ENCODE peak calls at places on chromosomes 1 and 21, in six cellular contexts. One of them, this sample, is unnamed.
A peak's percentile ranks its signal among the peaks of the same experiment; 100 is the strongest.

GRCh38 chr1:44293761-44294315 is 61.2 kb downstream of the ERI3 start:
- DNase-seq in left ventricle myocardium inferior: peak; percentile 70
- DNase-seq in foreskin fibroblast: no peak
- DNase-seq in CD8-positive, alpha-beta T cell: no peak
- DNase-seq in GM06990: no peak
- DNase-seq in IMR-90: no peak
- DNase-seq in this sample: no peak

GRCh38 chr21:18468775-18469174 is 65.2 kb upstream of the TMPRSS15 start:
- DNase-seq in foreskin fibroblast: no peak
- DNase-seq in IMR-90: no peak
- DNase-seq in GM06990: no peak
- DNase-seq in left ventricle myocardium inferior: no peak
- DNase-seq in CD8-positive, alpha-beta T cell: no peak
- DNase-seq in this sample: no peak

GRCh38 chr1:32066489-32066873 is 6.3 kb upstream of the TMEM39B start:
- DNase-seq in IMR-90: peak; percentile 79
- DNase-seq in foreskin fibroblast: peak; percentile 96
- DNase-seq in CD8-positive, alpha-beta T cell: no peak
- DNase-seq in left ventricle myocardium inferior: peak; percentile 22
- DNase-seq in GM06990: no peak
- DNase-seq in this sample: peak; percentile 82

GRCh38 chr1:157968503-157968902 is 24.9 kb upstream of the KIRREL1 start:
- DNase-seq in CD8-positive, alpha-beta T cell: no peak
- DNase-seq in foreskin fibroblast: peak; percentile 97
- DNase-seq in GM06990: no peak
- DNase-seq in left ventricle myocardium inferior: no peak
- DNase-seq in IMR-90: peak; percentile 85
- DNase-seq in this sample: peak; percentile 98

GRCh38 chr21:45317401-45318145 is 29.9 kb upstream of the POFUT2 start:
- DNase-seq in CD8-positive, alpha-beta T cell: no peak
- DNase-seq in GM06990: no peak
- DNase-seq in IMR-90: peak; percentile 94
- DNase-seq in left ventricle myocardium inferior: peak; percentile 12
- DNase-seq in foreskin fibroblast: peak; percentile 83
- DNase-seq in this sample: peak; percentile 92

GRCh38 chr21:46060596-46061061 is 37.3 kb upstream of the COL6A2 start:
- DNase-seq in GM06990: no peak
- DNase-seq in CD8-positive, alpha-beta T cell: no peak
- DNase-seq in foreskin fibroblast: peak; percentile 100
- DNase-seq in IMR-90: peak; percentile 100
- DNase-seq in left ventricle myocardium inferior: peak; percentile 75
- DNase-seq in this sample: peak; percentile 100

GRCh38 chr1:50218344-50218743 is 109.6 kb downstream of the ELAVL4 start:
- DNase-seq in left ventricle myocardium inferior: no peak
- DNase-seq in GM06990: no peak
- DNase-seq in IMR-90: no peak
- DNase-seq in foreskin fibroblast: peak; percentile 4
- DNase-seq in CD8-positive, alpha-beta T cell: no peak
- DNase-seq in this sample: no peak

GRCh38 chr21:35006771-35007170 is 42.3 kb downstream of the RUNX1 start:
- DNase-seq in CD8-positive, alpha-beta T cell: no peak
- DNase-seq in left ventricle myocardium inferior: no peak
- DNase-seq in foreskin fibroblast: no peak
- DNase-seq in GM06990: no peak
- DNase-seq in IMR-90: no peak
- DNase-seq in this sample: no peak

GRCh38 chr1:3409737-3410434 is 44.6 kb upstream of the ARHGEF16 start:
- DNase-seq in left ventricle myocardium inferior: peak; percentile 54
- DNase-seq in foreskin fibroblast: peak; percentile 78
- DNase-seq in IMR-90: peak; percentile 23
- DNase-seq in GM06990: no peak
- DNase-seq in CD8-positive, alpha-beta T cell: no peak
- DNase-seq in this sample: peak; percentile 47

GRCh38 chr1:211606327-211606913 is 27.5 kb upstream of the SLC30A1 start:
- DNase-seq in left ventricle myocardium inferior: no peak
- DNase-seq in IMR-90: no peak
- DNase-seq in foreskin fibroblast: no peak
- DNase-seq in GM06990: peak; percentile 43
- DNase-seq in CD8-positive, alpha-beta T cell: no peak
- DNase-seq in this sample: no peak

GRCh38 chr1:171999756-172000155 is 158.5 kb downstream of the DNM3 start:
- DNase-seq in IMR-90: peak; percentile 10
- DNase-seq in left ventricle myocardium inferior: no peak
- DNase-seq in GM06990: no peak
- DNase-seq in foreskin fibroblast: peak; percentile 52
- DNase-seq in CD8-positive, alpha-beta T cell: no peak
- DNase-seq in this sample: peak; percentile 42

GRCh38 chr1:192913683-192914082 is 104.8 kb downstream of the RGS2 start:
- DNase-seq in CD8-positive, alpha-beta T cell: no peak
- DNase-seq in left ventricle myocardium inferior: no peak
- DNase-seq in IMR-90: no peak
- DNase-seq in GM06990: no peak
- DNase-seq in foreskin fibroblast: no peak
- DNase-seq in this sample: no peak

GRCh38 chr1:109819906-109820305 is 56.2 kb upstream of the EPS8L3 start:
- DNase-seq in GM06990: no peak
- DNase-seq in foreskin fibroblast: no peak
- DNase-seq in CD8-positive, alpha-beta T cell: no peak
- DNase-seq in IMR-90: no peak
- DNase-seq in left ventricle myocardium inferior: no peak
- DNase-seq in this sample: no peak

GRCh38 chr1:34787461-34788420 is 5.1 kb upstream of the GJA4 start:
- DNase-seq in CD8-positive, alpha-beta T cell: no peak
- DNase-seq in left ventricle myocardium inferior: no peak
- DNase-seq in foreskin fibroblast: peak; percentile 43
- DNase-seq in GM06990: no peak
- DNase-seq in IMR-90: peak; percentile 39
- DNase-seq in this sample: peak; percentile 18

GRCh38 chr21:37253991-37254390 is 13.1 kb downstream of the VPS26C start:
- DNase-seq in foreskin fibroblast: no peak
- DNase-seq in CD8-positive, alpha-beta T cell: no peak
- DNase-seq in GM06990: no peak
- DNase-seq in left ventricle myocardium inferior: no peak
- DNase-seq in IMR-90: peak; percentile 72
- DNase-seq in this sample: peak; percentile 57

GRCh38 chr1:151444791-151445177 is 14.5 kb downstream of the POGZ start:
- DNase-seq in CD8-positive, alpha-beta T cell: no peak
- DNase-seq in foreskin fibroblast: no peak
- DNase-seq in IMR-90: no peak
- DNase-seq in left ventricle myocardium inferior: no peak
- DNase-seq in GM06990: no peak
- DNase-seq in this sample: no peak
- H3K4me3 ChIP-seq in CD8-positive, alpha-beta T cell: no peak overlapping the region
- H3K4me3 ChIP-seq in foreskin fibroblast: no peak overlapping the region
- H3K4me3 ChIP-seq in IMR-90: no peak overlapping the region
- H3K4me3 ChIP-seq in left ventricle myocardium inferior: no peak overlapping the region
- H3K4me3 ChIP-seq in GM06990: no peak overlapping the region
- H3K4me3 ChIP-seq in this sample: no peak overlapping the region

DNA sequence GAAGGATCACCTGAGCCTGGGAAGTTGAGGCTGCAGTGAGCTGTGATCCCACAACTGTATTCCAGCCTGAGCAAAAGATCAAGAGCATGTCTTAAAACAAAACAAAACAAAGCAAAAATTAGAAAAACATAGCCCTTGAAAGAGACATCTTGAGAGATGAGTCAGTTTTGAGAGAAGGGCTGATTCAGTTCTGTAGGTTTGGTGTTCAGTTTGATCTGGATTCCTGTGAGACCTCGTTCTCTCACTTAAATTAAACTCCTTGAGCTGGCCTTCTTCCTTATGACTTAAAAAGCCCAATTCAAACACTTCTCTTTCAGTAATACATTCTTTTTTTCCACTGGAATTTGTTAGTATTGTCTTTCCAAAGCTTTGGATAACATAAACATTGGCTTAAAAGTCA is 164.2 kb downstream of the NRIP1 start:
- DNase-seq in GM06990: no peak
- DNase-seq in IMR-90: peak; percentile 63
- DNase-seq in left ventricle myocardium inferior: no peak
- DNase-seq in foreskin fibroblast: peak; percentile 57
- DNase-seq in CD8-positive, alpha-beta T cell: no peak
- DNase-seq in this sample: peak; percentile 66
- H3K4me3 ChIP-seq in GM06990: no peak overlapping the region
- H3K4me3 ChIP-seq in IMR-90: no peak overlapping the region
- H3K4me3 ChIP-seq in left ventricle myocardium inferior: no peak overlapping the region
- H3K4me3 ChIP-seq in foreskin fibroblast: no peak overlapping the region
- H3K4me3 ChIP-seq in CD8-positive, alpha-beta T cell: no peak overlapping the region
- H3K4me3 ChIP-seq in this sample: no peak overlapping the region

DNA sequence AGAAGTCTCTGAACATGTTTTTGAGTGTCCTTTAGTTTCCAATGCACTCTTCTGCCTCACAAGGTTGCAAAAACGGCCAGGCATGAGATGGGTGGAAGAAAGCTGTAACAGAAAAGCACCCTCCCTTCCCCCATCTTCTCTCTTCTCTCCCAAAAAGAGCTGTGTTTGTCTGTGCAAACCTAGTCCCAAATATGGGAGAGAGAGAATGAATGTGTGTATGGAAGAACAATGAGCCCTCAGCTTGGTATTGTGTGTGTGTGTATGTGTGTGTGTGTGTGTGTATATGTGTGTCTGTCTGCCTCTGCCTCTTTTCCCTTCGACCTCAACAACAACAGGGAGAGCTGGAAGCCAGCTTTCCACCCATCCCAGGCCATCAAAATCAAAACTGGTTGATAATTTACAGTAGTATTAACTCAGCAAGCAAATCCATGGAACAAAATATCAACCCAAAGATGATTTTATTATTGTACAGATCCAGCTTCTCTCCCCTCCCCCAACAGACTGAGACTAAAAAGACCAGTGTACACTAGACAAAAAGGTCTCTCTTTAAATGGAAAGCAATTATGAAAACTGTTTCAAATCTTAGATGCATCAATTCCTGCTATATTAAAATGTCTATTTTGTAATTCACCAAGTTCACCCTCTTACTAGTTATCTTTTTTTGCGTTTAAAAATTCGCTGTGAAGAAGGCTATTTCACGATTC is 1.7 kb downstream of the RERE start:
- DNase-seq in IMR-90: no peak
- DNase-seq in left ventricle myocardium inferior: no peak
- DNase-seq in GM06990: no peak
- DNase-seq in foreskin fibroblast: peak; percentile 26
- DNase-seq in CD8-positive, alpha-beta T cell: no peak
- DNase-seq in this sample: no peak
- H3K4me3 ChIP-seq in IMR-90: peak overlapping the region; percentile 82
- H3K4me3 ChIP-seq in left ventricle myocardium inferior: peak overlapping the region; percentile 96
- H3K4me3 ChIP-seq in GM06990: peak overlapping the region; percentile 96
- H3K4me3 ChIP-seq in foreskin fibroblast: peak overlapping the region; percentile 83
- H3K4me3 ChIP-seq in CD8-positive, alpha-beta T cell: no peak overlapping the region
- H3K4me3 ChIP-seq in this sample: peak overlapping the region; percentile 71

GRCh38 chr1:153995640-153996039 is 5.1 kb downstream of the RPS27 start:
- DNase-seq in foreskin fibroblast: no peak
- DNase-seq in left ventricle myocardium inferior: no peak
- DNase-seq in IMR-90: no peak
- DNase-seq in GM06990: no peak
- DNase-seq in CD8-positive, alpha-beta T cell: no peak
- DNase-seq in this sample: no peak

GRCh38 chr1:153987621-153988020 is 1.5 kb upstream of the RAB13 start:
- DNase-seq in foreskin fibroblast: no peak
- DNase-seq in IMR-90: no peak
- DNase-seq in CD8-positive, alpha-beta T cell: no peak
- DNase-seq in left ventricle myocardium inferior: no peak
- DNase-seq in GM06990: no peak
- DNase-seq in this sample: no peak

GRCh38 chr1:153991151-153991472 is 550 bp downstream of the RPS27 start:
- DNase-seq in left ventricle myocardium inferior: no peak
- DNase-seq in CD8-positive, alpha-beta T cell: no peak
- DNase-seq in foreskin fibroblast: no peak
- DNase-seq in GM06990: no peak
- DNase-seq in IMR-90: no peak
- DNase-seq in this sample: no peak

GRCh38 chr1:153990468-153991150 is at the start of gene RPS27:
- DNase-seq in IMR-90: peak; percentile 99
- DNase-seq in CD8-positive, alpha-beta T cell: peak; percentile 79
- DNase-seq in left ventricle myocardium inferior: peak; percentile 81
- DNase-seq in foreskin fibroblast: peak; percentile 98
- DNase-seq in GM06990: peak; percentile 90
- DNase-seq in this sample: peak; percentile 99

GRCh38 chr1:153991806-153992205 is 1.2 kb downstream of the RPS27 start:
- DNase-seq in IMR-90: no peak
- DNase-seq in left ventricle myocardium inferior: no peak
- DNase-seq in foreskin fibroblast: no peak
- DNase-seq in GM06990: no peak
- DNase-seq in CD8-positive, alpha-beta T cell: no peak
- DNase-seq in this sample: no peak
- H3K4me3 ChIP-seq in IMR-90: peak overlapping the region; percentile 57
- H3K4me3 ChIP-seq in left ventricle myocardium inferior: peak overlapping the region; percentile 99
- H3K4me3 ChIP-seq in foreskin fibroblast: peak overlapping the region; percentile 85
- H3K4me3 ChIP-seq in GM06990: peak overlapping the region; percentile 83
- H3K4me3 ChIP-seq in CD8-positive, alpha-beta T cell: peak overlapping the region; percentile 95
- H3K4me3 ChIP-seq in this sample: peak overlapping the region; percentile 93

GRCh38 chr1:226736908-226737818 is 1.9 kb downstream of the ITPKB start:
- DNase-seq in CD8-positive, alpha-beta T cell: peak; percentile 43
- DNase-seq in IMR-90: peak; percentile 23
- DNase-seq in foreskin fibroblast: peak; percentile 69
- DNase-seq in GM06990: peak; percentile 70
- DNase-seq in left ventricle myocardium inferior: peak; percentile 39
- DNase-seq in this sample: peak; percentile 15
- H3K4me3 ChIP-seq in CD8-positive, alpha-beta T cell: peak overlapping the region; percentile 99
- H3K4me3 ChIP-seq in IMR-90: peak overlapping the region; percentile 70
- H3K4me3 ChIP-seq in foreskin fibroblast: peak overlapping the region; percentile 97
- H3K4me3 ChIP-seq in GM06990: peak overlapping the region; percentile 90
- H3K4me3 ChIP-seq in left ventricle myocardium inferior: peak overlapping the region; percentile 89
- H3K4me3 ChIP-seq in this sample: peak overlapping the region; percentile 60

GRCh38 chr1:1058088-1058905 is 15.8 kb downstream of the RNF223 start:
- DNase-seq in IMR-90: no peak
- DNase-seq in left ventricle myocardium inferior: no peak
- DNase-seq in GM06990: no peak
- DNase-seq in foreskin fibroblast: no peak
- DNase-seq in CD8-positive, alpha-beta T cell: no peak
- DNase-seq in this sample: no peak
- H3K4me3 ChIP-seq in IMR-90: peak overlapping the region; percentile 83
- H3K4me3 ChIP-seq in left ventricle myocardium inferior: peak overlapping the region; percentile 72
- H3K4me3 ChIP-seq in GM06990: peak overlapping the region; percentile 62
- H3K4me3 ChIP-seq in foreskin fibroblast: no peak overlapping the region
- H3K4me3 ChIP-seq in CD8-positive, alpha-beta T cell: no peak overlapping the region
- H3K4me3 ChIP-seq in this sample: no peak overlapping the region

DNA sequence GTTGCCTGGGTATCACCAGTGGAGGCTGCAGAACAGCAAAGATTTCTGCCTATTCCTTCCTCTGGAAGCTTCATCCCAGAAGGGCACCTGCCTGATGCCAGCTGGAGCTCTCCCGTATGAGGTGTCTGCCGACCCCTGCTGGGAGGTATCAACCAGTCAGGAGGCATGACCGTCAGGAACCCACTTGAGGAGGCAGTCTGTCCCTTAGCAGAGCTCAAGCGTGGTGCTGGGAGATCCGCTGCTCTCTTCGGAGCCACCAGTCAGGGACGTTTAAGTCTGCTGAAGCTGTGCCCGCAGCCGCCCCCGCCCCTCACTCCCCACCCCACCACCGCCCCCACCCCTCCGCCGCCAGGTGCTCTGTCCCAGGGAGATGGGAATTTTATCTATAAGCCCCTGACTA is 23.1 kb upstream of the HFM1 start:
- DNase-seq in IMR-90: no peak
- DNase-seq in foreskin fibroblast: no peak
- DNase-seq in left ventricle myocardium inferior: no peak
- DNase-seq in CD8-positive, alpha-beta T cell: no peak
- DNase-seq in GM06990: no peak
- DNase-seq in this sample: no peak
- H3K4me3 ChIP-seq in IMR-90: no peak overlapping the region
- H3K4me3 ChIP-seq in foreskin fibroblast: no peak overlapping the region
- H3K4me3 ChIP-seq in left ventricle myocardium inferior: peak overlapping the region; percentile 27
- H3K4me3 ChIP-seq in CD8-positive, alpha-beta T cell: no peak overlapping the region
- H3K4me3 ChIP-seq in GM06990: no peak overlapping the region
- H3K4me3 ChIP-seq in this sample: no peak overlapping the region

GRCh38 chr1:200491097-200491496 is 81.3 kb upstream of the ZNF281 start:
- DNase-seq in GM06990: no peak
- DNase-seq in foreskin fibroblast: no peak
- DNase-seq in CD8-positive, alpha-beta T cell: no peak
- DNase-seq in IMR-90: no peak
- DNase-seq in left ventricle myocardium inferior: no peak
- DNase-seq in this sample: no peak
- H3K4me3 ChIP-seq in GM06990: no peak overlapping the region
- H3K4me3 ChIP-seq in foreskin fibroblast: no peak overlapping the region
- H3K4me3 ChIP-seq in CD8-positive, alpha-beta T cell: no peak overlapping the region
- H3K4me3 ChIP-seq in IMR-90: no peak overlapping the region
- H3K4me3 ChIP-seq in left ventricle myocardium inferior: no peak overlapping the region
- H3K4me3 ChIP-seq in this sample: no peak overlapping the region